ENCODE peak calls at places on chromosomes 16 and 17, in four cellular contexts. O, F, Y and G are unnamed samples.

GRCh38 chr16:85471469-85472431 is 141.4 kb upstream of the GSE1 start:
- DNase-seq in Y (no peak), O (no peak), F (no peak), G (no peak)

GRCh38 chr16:66116163-66116792 is 250.2 kb upstream of the CDH5 start:
- DNase-seq in F (no peak), O (no peak), Y (no peak), G (no peak)

GRCh38 chr16:29975811-29976511 is 2.3 kb downstream of the TAOK2 start:
- DNase-seq in Y (no peak), O (no peak), F (no peak), G (no peak)

GRCh38 chr17:75524971-75525805 is at the start of gene LLGL2:
- DNase-seq in Y (peak; percentile 86), F (peak; percentile 83), O (peak; percentile 99), G (no peak)

GRCh38 chr17:10737168-10737622 is 7.4 kb upstream of the TMEM220 start:
- DNase-seq in Y (peak; percentile 39), F (peak; percentile 81), O (peak; percentile 35), G (peak; percentile 42)

GRCh38 chr17:43545383-43545632 is 832 bp downstream of the ETV4 start:
- DNase-seq in F (no peak), O (no peak), Y (no peak), G (no peak)

GRCh38 chr17:34474706-34475105 is 104.7 kb upstream of the TMEM132E start:
- DNase-seq in F (peak; percentile 3), Y (no peak), O (no peak), G (no peak)

GRCh38 chr16:51852892-51853291 is 694.1 kb downstream of the TOX3 start:
- DNase-seq in F (no peak), O (no peak), Y (no peak), G (no peak)

GRCh38 chr17:79951361-79952264 is 84.1 kb downstream of the TBC1D16 start:
- DNase-seq in F (peak; percentile 47), O (no peak), Y (no peak), G (no peak)

GRCh38 chr17:55727275-55727674 is 4.6 kb upstream of the TMEM100 start:
- DNase-seq in O (no peak), F (no peak), Y (no peak), G (no peak)

GRCh38 chr16:1208239-1208830 is 16.7 kb downstream of the TPSG1 start:
- DNase-seq in O (no peak), F (no peak), Y (no peak), G (no peak)

GRCh38 chr17:75110307-75110937 is 653 bp downstream of the ARMC7 start:
- DNase-seq in Y (no peak), O (no peak), F (no peak), G (no peak)

GRCh38 chr16:2963611-2964415 is at the start of gene KREMEN2:
- DNase-seq in O (peak; percentile 91), Y (peak; percentile 74), F (peak; percentile 56), G (no peak)

GRCh38 chr16:667780-668518 is at the start of gene RHOT2:
- DNase-seq in F (peak; percentile 77), Y (no peak), O (peak; percentile 87), G (no peak)

GRCh38 chr16:27243725-27244362 is 24.7 kb downstream of the NSMCE1 start:
- DNase-seq in O (no peak), F (no peak), Y (no peak), G (no peak)

GRCh38 chr17:68053237-68054030 is 17.9 kb downstream of the KPNA2 start:
- DNase-seq in Y (no peak), O (no peak), F (no peak), G (no peak)

GRCh38 chr16:51753382-51753781 is 602.3 kb upstream of the SALL1 start:
- DNase-seq in O (no peak), Y (no peak), F (no peak), G (no peak)

GRCh38 chr17:55770220-55770870 is 19.5 kb downstream of the PCTP start:
- DNase-seq in Y (peak; percentile 43), F (peak; percentile 68), O (peak; percentile 64), G (no peak)

GRCh38 chr17:46003907-46004748 is 5.1 kb downstream of the STH start:
- DNase-seq in Y (no peak), F (peak; percentile 90), O (no peak), G (no peak)

GRCh38 chr17:47694818-47695663 is 1.1 kb downstream of the TBKBP1 start:
- DNase-seq in Y (no peak), F (no peak), O (peak; percentile 60), G (no peak)

GRCh38 chr17:5773942-5774341 is 189.6 kb upstream of the NLRP1 start:
- DNase-seq in Y (no peak), O (no peak), F (no peak), G (no peak)

GRCh38 chr17:34302626-34303025 is 16.6 kb upstream of the CCL8 start:
- DNase-seq in O (no peak), Y (no peak), F (no peak), G (no peak)

GRCh38 chr16:85913688-85914422 is 14.9 kb downstream of the IRF8 start:
- DNase-seq in O (no peak), Y (no peak), F (no peak), G (no peak)

GRCh38 chr16:81816351-81816750 is 37.3 kb downstream of the PLCG2 start:
- DNase-seq in F (no peak), O (no peak), Y (no peak), G (no peak)

GRCh38 chr16:67120025-67120424 is 10.3 kb downstream of the PHAF1 start:
- DNase-seq in O (no peak), F (no peak), Y (no peak), G (no peak)

GRCh38 chr17:8105957-8106398 is 12.3 kb downstream of the ALOXE3 start:
- DNase-seq in Y (no peak), F (no peak), O (peak; percentile 30), G (no peak)

GRCh38 chr17:5282639-5283217 is 644 bp downstream of the RABEP1 start:
- DNase-seq in Y (no peak), F (no peak), O (no peak), G (no peak)

GRCh38 chr16:89319883-89320716 is 102.6 kb downstream of the ZNF778 start:
- DNase-seq in O (peak; percentile 87), F (peak; percentile 64), Y (no peak), G (no peak)

GRCh38 chr17:48472485-48473281 is 42.7 kb upstream of the SKAP1 start:
- DNase-seq in O (no peak), Y (peak; percentile 60), F (no peak), G (no peak)

GRCh38 chr17:22506231-22506630 is 813.9 kb downstream of the KCNJ18 start:
- DNase-seq in F (no peak), Y (no peak), O (no peak), G (no peak)

GRCh38 chr16:15739940-15740339 is 89.9 kb downstream of the NDE1 start:
- DNase-seq in O (no peak), F (no peak), Y (no peak), G (no peak)

GRCh38 chr17:57269052-57269451 is 12.7 kb downstream of the MSI2 start:
- DNase-seq in O (no peak), F (no peak), Y (no peak), G (no peak)

DNA sequence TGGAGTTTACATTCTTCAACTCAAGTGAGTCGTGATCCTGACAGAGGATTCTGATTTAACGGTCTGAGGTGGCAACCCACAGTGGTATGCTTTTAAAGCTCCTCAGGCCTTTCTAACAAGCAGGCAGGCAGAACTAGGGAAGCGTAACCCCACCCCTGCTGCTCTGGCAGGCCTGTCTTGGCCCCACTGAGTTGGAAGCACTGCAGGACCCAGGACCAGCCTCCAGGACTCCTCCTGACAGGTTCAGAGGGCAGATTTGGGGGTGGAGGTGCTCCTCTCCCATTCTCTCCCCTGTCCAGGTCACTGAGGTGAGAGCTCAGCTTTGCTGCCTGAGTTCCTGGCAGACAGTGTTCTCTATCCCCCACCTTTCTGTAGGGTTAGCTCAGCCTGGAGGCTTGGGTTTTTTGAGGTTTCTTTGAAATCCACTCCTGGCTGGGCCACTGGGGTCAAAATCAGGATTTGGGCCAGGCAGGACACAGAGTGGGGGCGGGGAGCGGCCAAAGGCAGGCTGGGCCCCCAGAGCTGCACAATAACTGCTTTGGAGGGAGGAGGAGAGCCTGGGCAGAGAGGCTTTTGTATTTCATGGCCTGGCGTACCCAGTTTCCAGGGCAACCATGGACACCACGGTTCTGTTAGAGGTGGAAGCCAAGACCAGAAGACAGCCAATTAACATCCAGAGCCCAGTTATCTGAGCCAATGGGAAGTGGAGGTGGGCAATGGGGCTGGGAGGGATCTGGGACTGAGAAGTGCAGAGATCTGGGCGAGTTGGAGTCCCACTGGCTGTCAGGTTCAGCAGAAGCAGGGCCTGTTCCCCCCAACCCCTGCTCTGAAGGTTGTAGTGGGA is 9.5 kb downstream of the MRPL27 start:
- DNase-seq in O (peak; percentile 41), F (peak; percentile 46), Y (no peak), G (no peak)
- TF ChIP-seq TCF7L2 in O (no peak), F (no peak), Y (no peak), G (no peak)

DNA sequence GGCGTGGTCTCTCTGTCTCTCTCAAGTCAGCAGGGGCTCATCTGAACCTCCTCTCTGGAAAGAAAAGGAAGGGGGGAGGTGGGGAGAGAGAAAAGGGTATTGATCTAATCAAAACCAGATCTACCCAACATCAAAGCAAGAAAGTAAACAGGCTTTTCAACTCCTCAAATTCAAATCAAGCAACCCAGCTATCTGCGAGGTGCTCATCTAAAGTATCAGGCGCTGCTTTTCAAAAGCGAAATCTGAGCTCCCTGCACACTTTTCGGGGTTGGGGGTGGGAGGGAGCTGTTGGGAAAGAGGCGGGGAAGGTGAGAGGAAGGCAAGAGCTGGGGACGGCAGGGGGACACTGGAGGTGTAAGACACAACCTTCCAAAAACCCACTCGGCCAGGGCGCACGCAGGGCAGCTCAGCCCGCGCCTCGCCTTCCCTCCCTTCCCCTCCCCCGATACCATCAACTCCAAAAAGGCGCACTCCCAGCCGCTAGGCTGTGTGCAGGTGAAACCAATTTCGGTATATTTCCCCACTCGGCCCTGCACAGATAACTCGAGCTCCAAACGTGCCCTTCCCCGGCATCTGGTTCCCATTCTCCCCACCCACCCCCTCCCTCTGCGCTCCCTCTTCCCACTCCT is 2.7 kb downstream of the AXIN2 start:
- DNase-seq in F (no peak), Y (no peak), O (no peak), G (no peak)
- H3K4me3 ChIP-seq in F (no peak overlapping the region), Y (peak overlapping the region; percentile 74), O (no peak overlapping the region), G (peak overlapping the region; percentile 58)

GRCh38 chr17:76840884-76841775 is 27.1 kb upstream of the MGAT5B start:
- DNase-seq in Y (no peak), O (peak; percentile 35), F (no peak), G (no peak)
- TF ChIP-seq TCF7L2 in Y (no peak), O (no peak), F (no peak), G (no peak)

GRCh38 chr17:78186689-78187595 is at the start of the genes AFMID and TK1:
- DNase-seq in O (peak; percentile 99), Y (peak; percentile 99), F (peak; percentile 96), G (peak; percentile 74)
- H3K4me3 ChIP-seq in O (peak within 1 kb of the TSS; percentile 86), Y (peak within 1 kb of the TSS; percentile 94), F (peak within 1 kb of the TSS; percentile 84), G (peak within 1 kb of the TSS; percentile 65)